ENCODE peak calls at places on chromosomes 4 and X, in six cellular contexts. I, P, X, N, M and T are unnamed samples.

GRCh38 chrX:2334237-2334636 is 166.5 kb downstream of the DHRSX start:
- DNase-seq in I (no peak), P (no peak), X (no peak), N (no peak), M (no peak), T (no peak)

GRCh38 chr4:8831221-8832129 is 40.2 kb downstream of the HMX1 start:
- DNase-seq in I (no peak), P (no peak), X (no peak), N (no peak), M (no peak), T (no peak)

GRCh38 chr4:41569957-41570356 is 32.0 kb downstream of the LIMCH1 start:
- DNase-seq in I (no peak), P (no peak), X (no peak), N (peak), M (no peak), T (no peak)

GRCh38 chr4:40199999-40200880 is 3.4 kb downstream of the RHOH start:
- DNase-seq in I (no peak), P (no peak), X (peak), N (no peak), M (no peak), T (peak)

GRCh38 chrX:101931104-101931493 is 728 bp downstream of the ZMAT1 start:
- DNase-seq in I (no peak), P (no peak), X (no peak), N (no peak), M (no peak), T (no peak)

GRCh38 chrX:102339312-102340298 is 92.6 kb downstream of the NXF2 start:
- DNase-seq in I (no peak), P (no peak), X (peak), N (no peak), M (no peak), T (no peak)

GRCh38 chrX:24485323-24485722 is 20.2 kb downstream of the PDK3 start:
- DNase-seq in I (no peak), P (no peak), X (no peak), N (no peak), M (no peak), T (no peak)

GRCh38 chrX:129877401-129877800 is 28.6 kb upstream of the UTP14A start:
- DNase-seq in I (no peak), P (no peak), X (no peak), N (no peak), M (no peak), T (peak)

GRCh38 chrX:68789966-68790365 is 38.9 kb upstream of the EFNB1 start:
- DNase-seq in I (no peak), P (no peak), X (no peak), N (no peak), M (no peak), T (no peak)

GRCh38 chr4:11130195-11130975 is 298.3 kb downstream of the HS3ST1 start:
- DNase-seq in I (no peak), P (no peak), X (no peak), N (no peak), M (no peak), T (peak)

GRCh38 chr4:18529482-18529881 is 507.9 kb upstream of the LCORL start:
- DNase-seq in I (no peak), P (no peak), X (no peak), N (no peak), M (no peak), T (no peak)

GRCh38 chr4:57443308-57444243 is 333.4 kb upstream of the IGFBP7 start:
- DNase-seq in I (no peak), P (no peak), X (no peak), N (peak), M (no peak), T (no peak)

GRCh38 chr4:113468165-113469022 is 293.1 kb downstream of the CAMK2D start:
- DNase-seq in I (peak), P (no peak), X (no peak), N (peak), M (peak), T (peak)

GRCh38 chr4:20320232-20320631 is 68.5 kb downstream of the SLIT2 start:
- DNase-seq in I (no peak), P (no peak), X (peak), N (peak), M (no peak), T (no peak)

GRCh38 chrX:19704117-19704516 is 183.3 kb downstream of the SH3KBP1 start:
- DNase-seq in I (no peak), P (no peak), X (no peak), N (no peak), M (no peak), T (no peak)

GRCh38 chrX:1170243-1170642 is 42.2 kb downstream of the CRLF2 start:
- DNase-seq in I (no peak), P (no peak), X (no peak), N (no peak), M (no peak), T (no peak)

GRCh38 chr4:101337688-101338087 is 9.6 kb downstream of the PPP3CA start:
- DNase-seq in I (no peak), P (no peak), X (no peak), N (no peak), M (no peak), T (no peak)

GRCh38 chr4:88780389-88780788 is 82.8 kb upstream of the NAP1L5 start:
- DNase-seq in I (no peak), P (no peak), X (no peak), N (no peak), M (no peak), T (no peak)

GRCh38 chr4:61851126-61851525 is 651.0 kb downstream of the ADGRL3 start:
- DNase-seq in I (no peak), P (no peak), X (no peak), N (no peak), M (no peak), T (no peak)

GRCh38 chr4:175536852-175537453 is 275.1 kb downstream of the GPM6A start:
- DNase-seq in I (peak), P (peak), X (peak), N (peak), M (no peak), T (peak)

GRCh38 chr4:168868044-168868855 is 141.8 kb downstream of the CBR4 start:
- DNase-seq in I (peak), P (no peak), X (no peak), N (no peak), M (peak), T (no peak)

GRCh38 chrX:101397779-101398178 is 7.0 kb downstream of the RPL36A start:
- DNase-seq in I (no peak), P (no peak), X (no peak), N (peak), M (no peak), T (no peak)

GRCh38 chr4:140004580-140005314 is 149.2 kb downstream of the MAML3 start:
- DNase-seq in I (no peak), P (no peak), X (no peak), N (peak), M (no peak), T (no peak)

GRCh38 chr4:127634181-127634580 is 1.4 kb downstream of the INTU start:
- DNase-seq in I (peak), P (no peak), X (no peak), N (no peak), M (peak), T (no peak)

GRCh38 chrX:9746148-9746880 is 19.3 kb downstream of the GPR143 start:
- DNase-seq in I (no peak), P (no peak), X (no peak), N (no peak), M (no peak), T (peak)

GRCh38 chr4:176601156-176601555 is 191.6 kb downstream of the VEGFC start:
- DNase-seq in I (no peak), P (no peak), X (no peak), N (no peak), M (no peak), T (no peak)

GRCh38 chr4:94550352-94550751 is 98.6 kb downstream of the PDLIM5 start:
- DNase-seq in I (no peak), P (peak), X (no peak), N (peak), M (no peak), T (no peak)

GRCh38 chr4:7952615-7953014 is 13.0 kb upstream of the AFAP1 start:
- DNase-seq in I (no peak), P (no peak), X (no peak), N (no peak), M (no peak), T (no peak)

DNA sequence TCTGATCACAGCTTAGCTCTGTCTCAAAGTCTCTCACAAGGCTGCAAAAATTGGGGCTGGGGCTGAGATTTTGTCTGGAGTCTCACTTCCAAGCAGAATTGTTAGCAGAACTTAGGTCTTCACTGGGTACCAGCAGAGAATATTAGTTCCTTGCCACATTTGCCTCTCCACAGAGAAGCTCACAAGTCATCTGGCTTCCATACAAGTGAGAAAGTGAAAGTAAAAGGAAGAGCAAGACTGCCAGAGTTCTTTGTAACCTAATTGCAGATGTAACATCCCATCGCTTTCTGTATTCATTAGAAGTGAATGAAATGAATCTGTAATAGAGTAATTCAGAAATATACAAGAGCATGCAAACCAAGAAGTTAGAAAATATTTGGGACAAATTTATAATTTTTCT is 624.1 kb upstream of the GNPDA2 start:
- DNase-seq in I (no peak), P (no peak), X (peak), N (peak), M (no peak), T (peak)
- H3K4me3 ChIP-seq in I (no peak), P (no peak), X (no peak), N (no peak), M (no peak), T (no peak)

GRCh38 chrX:31039327-31039711 is 32.5 kb downstream of the FTHL17 start:
- DNase-seq in I (no peak), P (no peak), X (no peak), N (no peak), M (no peak), T (no peak)

GRCh38 chrX:31036895-31037294 is 34.9 kb downstream of the FTHL17 start:
- DNase-seq in I (peak), P (peak), X (peak), N (peak), M (peak), T (peak)

GRCh38 chrX:31038585-31039326 is 33.1 kb downstream of the FTHL17 start:
- DNase-seq in I (peak), P (peak), X (peak), N (peak), M (no peak), T (peak)
- TF ChIP-seq CTCF in I (peak), P (peak), X (peak), N (peak), M (peak), T (peak)

GRCh38 chr4:76215120-76215519 is 1.5 kb upstream of the SCARB2 start:
- DNase-seq in I (no peak), P (no peak), X (no peak), N (no peak), M (no peak), T (no peak)
- H3K4me3 ChIP-seq in I (no peak), P (no peak), X (no peak), N (no peak), M (no peak), T (no peak)

DNA sequence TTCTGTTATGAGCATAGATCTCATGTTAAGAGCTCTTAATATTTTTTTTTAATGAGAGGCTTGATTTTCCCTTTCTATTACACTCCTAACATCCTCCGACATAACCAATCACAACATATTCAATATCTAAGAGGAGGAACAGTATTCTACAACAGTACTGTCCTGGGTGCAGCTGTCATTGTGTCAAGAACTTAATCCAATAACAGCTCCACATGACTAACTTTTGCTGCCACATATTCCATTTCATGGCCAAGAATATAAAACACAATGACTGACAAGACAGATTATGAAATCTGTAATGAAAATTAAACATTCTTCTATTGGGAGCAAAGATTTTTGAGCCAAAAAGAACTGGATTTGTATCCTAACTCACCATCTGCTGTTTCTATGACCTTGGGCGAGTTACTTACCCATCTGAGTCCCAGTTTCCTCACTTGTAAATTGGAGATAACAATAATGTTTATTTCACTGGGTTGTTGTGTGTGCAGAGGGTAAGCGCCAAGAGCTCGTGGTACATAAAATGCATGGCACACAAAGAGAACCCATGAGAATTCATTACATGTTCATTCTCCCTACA is 405.6 kb downstream of the SPRY1 start:
- DNase-seq in I (no peak), P (no peak), X (no peak), N (no peak), M (no peak), T (no peak)
- TF ChIP-seq CTCF in I (no peak), P (no peak), X (no peak), N (no peak), M (no peak), T (no peak)

GRCh38 chrX:107676559-107677378 is 48.5 kb downstream of the PRPS1 start:
- DNase-seq in I (peak), P (peak), X (no peak), N (peak), M (peak), T (no peak)
- H3K4me3 ChIP-seq in I (peak), P (peak), X (no peak), N (no peak), M (peak), T (peak)

DNA sequence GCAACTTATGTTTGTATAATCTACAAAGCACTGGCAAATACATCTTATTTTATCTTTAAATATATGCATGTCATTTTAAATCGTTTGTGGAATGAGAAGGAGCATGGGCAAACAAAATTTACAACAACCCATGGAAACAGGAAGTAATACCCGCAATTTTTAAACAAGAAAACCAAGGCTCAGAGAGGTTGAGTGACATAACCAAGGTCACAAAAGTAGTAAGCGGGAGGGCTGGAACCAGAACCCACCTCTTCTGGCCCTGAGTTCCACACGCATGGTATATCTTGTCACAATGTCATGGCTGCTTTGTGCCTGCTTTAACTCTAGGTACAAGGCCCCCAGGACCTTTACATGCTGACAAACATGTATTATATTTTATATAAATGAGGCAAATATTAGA is 52.9 kb downstream of the SLC7A11 start:
- DNase-seq in I (no peak), P (no peak), X (no peak), N (no peak), M (no peak), T (no peak)
- TF ChIP-seq CTCF in I (no peak), P (no peak), X (no peak), N (no peak), M (no peak), T (no peak)

DNA sequence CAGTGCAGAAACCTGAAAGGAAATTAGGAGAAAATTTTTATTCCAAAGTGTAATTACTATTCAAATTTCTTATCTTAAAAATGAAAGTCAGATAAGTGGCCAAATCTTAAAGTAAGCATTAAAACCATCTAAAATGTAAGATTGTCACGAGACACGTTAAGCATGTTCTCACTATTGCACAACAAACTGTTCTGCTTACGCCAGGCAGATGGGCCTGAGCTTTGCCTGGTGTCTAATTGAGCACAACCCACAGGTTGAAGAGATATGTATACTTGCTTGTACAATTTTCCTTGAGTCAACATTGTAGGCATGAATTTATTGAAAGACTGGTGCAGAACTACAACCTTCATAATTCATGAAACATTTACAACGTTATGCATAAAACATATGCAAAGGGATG is 3.9 kb downstream of the RNF128 start:
- DNase-seq in I (no peak), P (no peak), X (no peak), N (no peak), M (no peak), T (no peak)
- H3K4me3 ChIP-seq in I (no peak), P (no peak), X (no peak), N (no peak), M (no peak), T (no peak)